ENCODE peak calls at places on chromosomes 5 and 9, in seven cellular contexts. D is fibroblast of mammary gland, A is A549, C is neural crest cell, S is MCF 10A, T is type B pancreatic cell, L is A673. Q is an unnamed sample.

GRCh38 chr5:97888439-97888838 is 705.4 kb upstream of the RIOK2 start:
- DNase-seq in T (no peak), C (no peak), D (no peak), L (no peak), S (no peak), A (no peak), Q (no peak)

GRCh38 chr5:55855509-55855908 is 4.4 kb downstream of the IL31RA start:
- DNase-seq in C (no peak), S (no peak), D (peak), T (no peak), L (peak), A (no peak), Q (no peak)

GRCh38 chr5:1380910-1381309 is 36.0 kb upstream of the CLPTM1L start:
- DNase-seq in D (no peak), C (no peak), S (no peak), A (no peak), T (no peak), L (no peak), Q (no peak)

GRCh38 chr5:81303563-81303962 is 2.2 kb downstream of the ZCCHC9 start:
- DNase-seq in A (no peak), C (no peak), T (no peak), D (peak), S (peak), L (no peak), Q (no peak)

GRCh38 chr5:31048282-31048974 is 145.1 kb upstream of the CDH6 start:
- DNase-seq in A (no peak), C (no peak), L (no peak), T (no peak), S (peak), D (no peak), Q (no peak)

GRCh38 chr5:150281987-150282386 is 7.6 kb downstream of the CAMK2A start:
- DNase-seq in T (no peak), A (no peak), L (no peak), S (no peak), C (no peak), D (no peak), Q (no peak)

GRCh38 chr9:89887286-89887685 is 282.5 kb downstream of the GADD45G start:
- DNase-seq in S (no peak), A (no peak), L (no peak), D (no peak), T (peak), C (no peak), Q (no peak)

GRCh38 chr9:92769276-92769675 is 4.6 kb upstream of the BICD2 start:
- DNase-seq in L (no peak), S (no peak), T (no peak), D (no peak), C (no peak), A (no peak), Q (no peak)

GRCh38 chr5:117665121-117665520 is 1090.5 kb upstream of the SEMA6A start:
- DNase-seq in T (no peak), S (no peak), A (no peak), D (no peak), L (no peak), C (no peak), Q (no peak)

GRCh38 chr5:122896598-122897282 is 51.3 kb downstream of the SNX24 start:
- DNase-seq in A (peak), D (peak), L (peak), S (peak), C (no peak), T (no peak), Q (no peak)

GRCh38 chr5:119323630-119324000 is 32.2 kb upstream of the TNFAIP8 start:
- DNase-seq in C (no peak), D (peak), A (peak), S (peak), L (peak), T (no peak), Q (no peak)

GRCh38 chr9:129571298-129572051 is 49.4 kb downstream of the C9orf50 start:
- DNase-seq in L (no peak), C (no peak), D (no peak), A (peak), T (no peak), S (no peak), Q (no peak)

GRCh38 chr5:1185038-1185651 is 16.2 kb upstream of the SLC6A19 start:
- DNase-seq in L (no peak), D (no peak), A (no peak), S (no peak), C (no peak), T (no peak), Q (no peak)

GRCh38 chr5:138952962-138953361 is 77.8 kb upstream of the LRRTM2 start:
- DNase-seq in S (no peak), C (no peak), D (no peak), L (no peak), A (no peak), T (no peak), Q (no peak)

GRCh38 chr5:34609951-34610431 is 46.1 kb upstream of the RAI14 start:
- DNase-seq in L (peak), A (no peak), C (no peak), D (no peak), T (no peak), S (peak), Q (no peak)

GRCh38 chr9:70835323-70835722 is 286.1 kb downstream of the TRPM3 start:
- DNase-seq in S (peak), T (no peak), A (no peak), C (no peak), L (no peak), D (peak), Q (no peak)

GRCh38 chr5:142184939-142185526 is 76.5 kb downstream of the NDFIP1 start:
- DNase-seq in T (no peak), D (peak), L (peak), S (no peak), C (no peak), A (no peak), Q (no peak)

GRCh38 chr5:154287136-154287535 is 96.6 kb downstream of the GALNT10 start:
- DNase-seq in S (peak), A (peak), T (no peak), L (no peak), D (peak), C (no peak), Q (peak)

DNA sequence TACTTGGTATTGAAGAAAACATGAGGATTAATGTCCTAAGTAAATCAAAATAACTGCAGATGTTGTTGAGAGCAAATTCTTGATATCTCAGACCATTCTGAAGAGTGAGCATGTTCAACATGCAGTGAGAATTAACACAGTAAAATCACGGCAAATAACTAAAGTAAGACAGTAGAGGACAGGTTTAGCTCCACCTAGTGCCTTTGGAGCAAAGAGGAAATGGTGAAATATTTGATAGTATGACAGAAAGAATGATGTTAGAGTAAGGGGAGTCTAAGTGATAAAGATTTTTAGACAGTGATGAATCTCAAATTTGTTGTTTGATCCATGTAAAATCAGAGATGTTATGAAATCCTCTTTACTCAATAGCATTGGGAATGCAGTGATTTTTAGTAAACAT is 424.2 kb downstream of the TMEM161B start:
- DNase-seq in L (no peak), S (peak), A (no peak), C (no peak), T (no peak), D (no peak), Q (no peak)
- TF ChIP-seq CTCF in L (peak), S (peak), A (no peak), C (no peak), T (no peak), D (no peak), Q (no peak)

GRCh38 chr9:6080154-6080716 is 64.8 kb upstream of the RANBP6 start:
- DNase-seq in L (peak), A (peak), C (peak), D (peak), T (peak), S (peak), Q (peak)
- TF ChIP-seq CTCF in L (no peak), A (no peak), C (no peak), D (no peak), T (no peak), S (no peak), Q (no peak)

DNA sequence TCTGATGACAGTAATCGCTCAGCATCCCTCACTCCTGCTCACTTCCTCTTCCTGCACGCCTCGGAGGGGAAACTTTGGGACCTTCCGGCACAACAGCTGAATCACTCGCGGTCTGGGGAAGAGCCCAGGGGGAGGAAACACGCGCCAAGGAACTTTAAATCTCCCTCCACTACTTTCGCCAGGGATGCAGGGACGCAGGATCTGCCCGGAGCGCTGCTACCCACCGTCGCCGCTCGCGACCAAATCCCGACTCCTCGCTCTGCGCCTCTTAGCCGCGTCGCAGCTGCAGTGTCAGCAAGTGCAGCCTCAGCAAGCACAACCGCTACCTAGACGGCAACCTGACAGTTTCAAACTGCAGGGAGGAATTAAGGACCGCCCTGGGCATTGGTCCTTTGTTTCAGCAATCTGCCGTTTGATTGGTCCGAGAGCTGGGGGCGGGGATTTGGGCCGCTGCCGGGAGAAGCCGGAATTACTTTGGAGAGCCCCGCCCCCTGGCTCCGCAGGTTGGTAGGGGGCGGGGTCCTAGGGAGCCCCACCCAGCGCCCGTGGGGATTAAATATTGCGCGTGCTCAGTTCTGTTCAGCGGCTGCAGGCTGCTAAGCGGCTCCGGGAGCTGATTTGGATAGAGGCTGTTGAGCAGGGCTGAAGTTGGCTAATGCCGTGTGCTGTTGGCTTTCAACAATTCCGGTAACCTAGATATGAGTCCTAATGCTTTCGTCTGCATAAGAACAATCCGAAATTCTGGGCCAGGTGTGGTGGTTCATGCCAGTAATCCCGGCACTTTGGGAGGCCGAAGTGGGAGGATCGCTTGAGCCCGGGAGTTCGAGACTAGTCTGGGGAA is at the start of gene POC5:
- DNase-seq in T (peak), D (peak), A (peak), C (peak), S (peak), L (peak), Q (peak)
- TF ChIP-seq CTCF in T (no peak), D (no peak), A (no peak), C (no peak), S (no peak), L (no peak), Q (no peak)

GRCh38 chr5:149237662-149238061 is 34.0 kb upstream of the AFAP1L1 start:
- DNase-seq in C (no peak), L (no peak), S (no peak), D (no peak), T (no peak), A (no peak), Q (no peak)
- TF ChIP-seq CTCF in C (no peak), L (peak), S (no peak), D (peak), T (no peak), A (no peak), Q (no peak)

GRCh38 chr9:25716220-25716872 is 38.1 kb upstream of the TUSC1 start:
- DNase-seq in L (no peak), D (peak), T (no peak), C (peak), A (peak), S (peak), Q (no peak)
- TF ChIP-seq CTCF in L (no peak), D (peak), T (peak), C (peak), A (peak), S (peak), Q (no peak)